ENCODE peak calls at places on chromosomes 7 and 10, in four cellular contexts. F is uterus; K is adipocyte; O is CD8-positive, alpha-beta T cell. J is an unnamed sample.

GRCh38 chr7:29980151-29980550 is 9.4 kb downstream of the SCRN1 start:
- DNase-seq in F (no peak), K (no peak), O (no peak), J (no peak)

GRCh38 chr10:58734116-58734515 is 221.4 kb downstream of the BICC1 start:
- DNase-seq in F (no peak), K (peak; percentile 60), O (no peak), J (no peak)

GRCh38 chr10:14382022-14382421 is 51.3 kb upstream of the FRMD4A start:
- DNase-seq in F (no peak), K (no peak), O (peak; percentile 56), J (no peak)

GRCh38 chr7:158111556-158111880 is 476.1 kb downstream of the PTPRN2 start:
- DNase-seq in F (no peak), K (no peak), O (no peak), J (no peak)

GRCh38 chr7:25863727-25864116 is 288.3 kb upstream of the NFE2L3 start:
- DNase-seq in F (no peak), K (no peak), O (no peak), J (no peak)

GRCh38 chr10:133327651-133328357 is 8.9 kb downstream of the CALY start:
- DNase-seq in F (no peak), K (no peak), O (no peak), J (peak; percentile 13)

GRCh38 chr7:128099204-128099671 is 68.0 kb upstream of the LRRC4 start:
- DNase-seq in F (no peak), K (peak; percentile 24), O (no peak), J (peak; percentile 29)

GRCh38 chr7:136163333-136163732 is 186.2 kb upstream of the MTPN start:
- DNase-seq in F (no peak), K (peak; percentile 5), O (no peak), J (no peak)

GRCh38 chr10:49739426-49739825 is 22.7 kb downstream of the OGDHL start:
- DNase-seq in F (no peak), K (no peak), O (no peak), J (no peak)

GRCh38 chr7:155810607-155811559 is 1.4 kb downstream of the SHH start:
- DNase-seq in F (no peak), K (no peak), O (no peak), J (peak; percentile 9)

GRCh38 chr10:131576341-131577177 is 265.0 kb upstream of the TCERG1L start:
- DNase-seq in F (no peak), K (no peak), O (no peak), J (no peak)

GRCh38 chr10:14360515-14360914 is 29.8 kb upstream of the FRMD4A start:
- DNase-seq in F (no peak), K (no peak), O (no peak), J (no peak)

GRCh38 chr7:129889133-129889854 is 63.5 kb downstream of the UBE2H start:
- DNase-seq in F (no peak), K (no peak), O (no peak), J (no peak)

GRCh38 chr7:43764807-43765491 is 6.5 kb downstream of the BLVRA start:
- DNase-seq in F (no peak), K (peak; percentile 55), O (no peak), J (peak; percentile 89)

GRCh38 chr7:27143022-27143949 is at the start of gene HOXA5:
- DNase-seq in F (peak; percentile 71), K (no peak), O (no peak), J (no peak)

GRCh38 chr10:113407218-113407617 is 145.6 kb upstream of the HABP2 start:
- DNase-seq in F (no peak), K (no peak), O (no peak), J (no peak)

GRCh38 chr10:33612116-33612515 is 277.6 kb upstream of the NRP1 start:
- DNase-seq in F (no peak), K (peak; percentile 19), O (no peak), J (no peak)

GRCh38 chr7:70694357-70694908 is 437.5 kb upstream of the GALNT17 start:
- DNase-seq in F (peak; percentile 24), K (peak; percentile 71), O (no peak), J (no peak)

GRCh38 chr10:71486465-71487114 is 89.9 kb downstream of the CDH23 start:
- DNase-seq in F (no peak), K (peak; percentile 16), O (no peak), J (peak; percentile 50)

GRCh38 chr10:37976091-37976879 is at the start of gene ZNF25:
- DNase-seq in F (peak; percentile 99), K (peak; percentile 100), O (peak; percentile 98), J (peak; percentile 100)

GRCh38 chr7:5139998-5140397 is 50.0 kb upstream of the WIPI2 start:
- DNase-seq in F (no peak), K (peak; percentile 7), O (no peak), J (peak; percentile 22)

GRCh38 chr7:34991938-34992840 is 45.1 kb downstream of the DPY19L1 start:
- DNase-seq in F (no peak), K (peak; percentile 9), O (peak; percentile 35), J (peak; percentile 75)

DNA sequence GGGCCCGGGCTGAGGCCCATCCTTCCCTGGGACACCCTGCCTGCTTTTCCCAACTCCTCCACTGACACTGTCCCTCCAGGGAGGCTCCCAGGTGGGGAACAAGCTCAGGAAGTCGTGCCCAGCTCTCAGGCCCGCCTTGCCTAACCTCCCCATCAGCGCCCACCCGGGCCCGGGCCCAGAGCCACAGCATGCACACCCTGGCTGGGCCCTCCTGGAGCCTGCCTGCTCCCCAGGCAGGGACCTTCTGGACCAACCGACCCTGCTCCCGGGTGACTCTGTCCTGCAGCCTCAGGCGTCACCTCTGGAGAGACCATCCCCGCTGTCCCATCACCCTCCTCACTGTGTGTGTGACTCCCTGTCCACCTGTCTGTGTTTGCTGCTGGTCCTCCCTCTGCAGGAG is 1.8 kb upstream of the TMEM184A start:
- DNase-seq in F (no peak), K (no peak), O (no peak), J (no peak)
- H3K4me1 ChIP-seq in F (peaks cover 11% of the 10 kb centered on the region), K (peaks cover 13% of the 10 kb centered on the region), O (peaks cover 6% of the 10 kb centered on the region), J (peaks cover 48% of the 10 kb centered on the region)

GRCh38 chr10:73910401-73910763 is 550 bp upstream of the PLAU start:
- DNase-seq in F (no peak), K (no peak), O (peak; percentile 28), J (peak; percentile 69)

GRCh38 chr10:73909716-73910115 is 1.2 kb upstream of the PLAU start:
- DNase-seq in F (no peak), K (no peak), O (no peak), J (no peak)

GRCh38 chr10:73907841-73908517 is 3.0 kb upstream of the PLAU start:
- DNase-seq in F (no peak), K (peak; percentile 62), O (no peak), J (peak; percentile 85)

GRCh38 chr10:73910764-73911552 is at the start of gene PLAU:
- DNase-seq in F (no peak), K (peak; percentile 61), O (peak; percentile 29), J (peak; percentile 91)

GRCh38 chr10:73908853-73909611 is 1.9 kb upstream of the PLAU start:
- DNase-seq in F (peak; percentile 49), K (peak; percentile 85), O (peak; percentile 54), J (peak; percentile 100)
- H3K4me1 ChIP-seq in F (no peaks in the 10 kb centered on the region), K (peaks cover 52% of the 10 kb centered on the region), O (peaks cover 30% of the 10 kb centered on the region), J (peaks cover 89% of the 10 kb centered on the region)

DNA sequence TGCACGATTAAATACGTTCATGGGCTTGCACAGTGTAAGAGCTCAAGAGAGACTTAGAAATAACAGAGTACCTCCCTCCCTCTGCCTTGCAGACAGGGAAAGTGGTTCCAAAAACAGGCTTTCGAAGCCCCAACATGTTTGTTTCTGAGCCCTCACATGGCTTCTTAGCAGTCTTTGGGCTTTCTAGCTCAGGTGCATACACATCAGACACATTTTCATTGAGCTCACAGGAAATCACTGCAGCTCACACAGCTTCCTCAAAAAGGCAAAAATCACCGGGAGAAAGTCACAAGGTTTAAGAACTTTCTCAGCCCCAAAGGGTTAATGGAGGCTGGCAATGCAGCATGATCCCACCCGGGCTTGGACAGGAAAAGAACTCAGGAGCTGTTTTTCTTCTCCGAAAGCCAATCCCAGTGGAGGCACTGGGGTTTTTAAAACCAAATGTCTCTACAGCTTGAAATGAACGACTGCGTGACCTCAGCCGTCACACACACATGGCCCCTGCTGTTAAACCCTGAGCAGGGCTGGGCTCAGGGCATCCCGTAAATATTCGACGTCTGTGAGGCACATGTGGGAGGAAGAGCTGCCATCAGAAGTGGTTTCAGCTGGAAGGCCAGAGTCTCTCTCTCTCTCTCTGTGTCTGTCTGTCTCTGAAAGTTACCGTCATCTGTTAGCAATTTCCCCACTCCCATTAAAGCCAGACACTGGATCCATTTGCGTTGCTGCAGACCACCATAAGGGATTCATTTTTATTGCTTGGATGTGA is 69.7 kb downstream of the CALML3 start:
- DNase-seq in F (no peak), K (peak; percentile 53), O (no peak), J (no peak)
- H3K4me1 ChIP-seq in F (no peaks in the 10 kb centered on the region), K (peaks cover 29% of the 10 kb centered on the region), O (no peaks in the 10 kb centered on the region), J (peaks cover 54% of the 10 kb centered on the region)

GRCh38 chr10:125144693-125145623 is 15.4 kb downstream of the CTBP2 start:
- DNase-seq in F (peak; percentile 41), K (peak; percentile 61), O (no peak), J (no peak)
- H3K4me1 ChIP-seq in F (peaks cover 27% of the 10 kb centered on the region), K (peaks cover 43% of the 10 kb centered on the region), O (no peaks in the 10 kb centered on the region), J (peaks cover 24% of the 10 kb centered on the region)